ENCODE peak calls at places on chromosome 14, in five cellular contexts. I is astrocyte of the spinal cord, D is DND-41, K is stomach, N is heart left ventricle. L is an unnamed sample.

GRCh38 chr14:100526632-100527031 is 60.6 kb downstream of the BEGAIN start:
- DNase-seq in I (no peak), D (no peak), N (no peak), K (peak; percentile 23), L (no peak)

GRCh38 chr14:74881425-74882102 is at the start of gene DLST:
- DNase-seq in K (peak; percentile 87), N (peak; percentile 91), I (peak; percentile 88), D (peak; percentile 89), L (peak; percentile 94)

GRCh38 chr14:50018236-50019210 is 97.8 kb downstream of the VCPKMT start:
- DNase-seq in K (peak; percentile 73), D (no peak), I (peak; percentile 34), N (peak; percentile 47), L (no peak)

GRCh38 chr14:22570132-22570949 is 18.7 kb downstream of the DAD1 start:
- DNase-seq in K (peak; percentile 79), N (peak; percentile 52), D (peak; percentile 79), I (peak; percentile 81), L (peak; percentile 98)

GRCh38 chr14:89270439-89271227 is 146.4 kb downstream of the FOXN3 start:
- DNase-seq in D (no peak), I (no peak), K (peak; percentile 43), N (no peak), L (peak; percentile 67)

GRCh38 chr14:69288956-69289705 is 29.2 kb downstream of the GALNT16 start:
- DNase-seq in N (peak; percentile 15), D (no peak), I (no peak), K (no peak), L (no peak)

GRCh38 chr14:78933948-78934524 is 763.9 kb downstream of the NRXN3 start:
- DNase-seq in I (peak; percentile 51), K (no peak), D (no peak), N (no peak), L (peak; percentile 45)

GRCh38 chr14:96905825-96906224 is 108.6 kb downstream of the VRK1 start:
- DNase-seq in I (no peak), N (no peak), D (no peak), K (no peak), L (no peak)

GRCh38 chr14:76490735-76491134 is 114.8 kb downstream of the ESRRB start:
- DNase-seq in N (no peak), D (no peak), I (no peak), K (no peak), L (peak; percentile 45)

GRCh38 chr14:83473416-83473815 is 1939.8 kb upstream of the SEL1L start:
- DNase-seq in I (no peak), D (no peak), K (no peak), N (no peak), L (no peak)

GRCh38 chr14:106556665-106557289 is 1030.4 kb downstream of the TMEM121 start:
- DNase-seq in K (peak; percentile 60), D (peak; percentile 89), I (no peak), N (peak; percentile 37), L (peak; percentile 55)

GRCh38 chr14:53947452-53948180 is 9.0 kb downstream of the BMP4 start:
- DNase-seq in N (no peak), I (peak; percentile 60), K (no peak), D (no peak), L (no peak)

GRCh38 chr14:58151701-58152568 is at the start of gene ARMH4:
- DNase-seq in K (peak; percentile 86), D (peak; percentile 87), N (peak; percentile 92), I (peak; percentile 82), L (peak; percentile 80)

DNA sequence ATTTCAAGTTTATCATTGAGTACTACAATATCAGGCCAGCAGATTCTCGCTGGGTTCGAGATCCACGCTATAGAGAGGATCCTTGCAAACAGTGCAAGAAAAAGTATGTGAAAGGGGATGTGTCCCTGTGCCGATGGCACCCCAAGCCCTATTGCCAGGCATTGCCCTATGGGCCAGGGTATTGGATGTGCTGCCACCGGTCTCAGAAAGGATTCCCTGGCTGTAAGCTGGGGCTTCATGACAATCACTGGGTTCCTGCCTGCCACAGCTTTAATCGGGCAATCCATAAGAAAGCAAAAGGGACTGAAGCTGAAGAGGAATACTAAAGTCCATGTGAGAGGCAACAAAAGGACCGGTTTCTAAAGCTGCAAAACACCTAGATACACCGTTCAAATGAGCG is 59.4 kb downstream of the ATG14 start:
- DNase-seq in K (no peak), N (no peak), D (no peak), I (no peak), L (no peak)
- TF ChIP-seq CTCF in K (no peak), N (no peak), D (no peak), I (no peak), L (no peak)

GRCh38 chr14:87457727-87458126 is 535.3 kb downstream of the GALC start:
- DNase-seq in I (no peak), D (no peak), K (no peak), N (no peak), L (peak; percentile 5)
- H3K4me3 ChIP-seq in I (no peak overlapping the region), D (no peak overlapping the region), K (peak overlapping the region; percentile 21), N (no peak overlapping the region), L (peak overlapping the region; percentile 32)

GRCh38 chr14:91417134-91417982 is at the start of gene CCDC88C:
- DNase-seq in D (peak; percentile 77), K (peak; percentile 82), N (peak; percentile 65), I (peak; percentile 23), L (peak; percentile 84)
- TF ChIP-seq CTCF in D (peak; percentile 37), K (no peak), N (peak; percentile 15), I (no peak), L (no peak)

GRCh38 chr14:104558231-104559042 is 21.1 kb upstream of the C14orf180 start:
- DNase-seq in K (no peak), N (peak; percentile 12), I (no peak), D (no peak), L (no peak)

GRCh38 chr14:104557766-104558165 is 21.8 kb upstream of the C14orf180 start:
- DNase-seq in D (no peak), K (no peak), N (peak; percentile 4), I (no peak), L (no peak)

GRCh38 chr14:104559769-104560585 is 19.6 kb upstream of the C14orf180 start:
- DNase-seq in N (peak; percentile 17), D (no peak), K (no peak), I (no peak), L (no peak)

GRCh38 chr14:104560586-104560945 is 19.0 kb upstream of the C14orf180 start:
- DNase-seq in D (no peak), N (peak; percentile 8), K (no peak), I (no peak), L (no peak)

DNA sequence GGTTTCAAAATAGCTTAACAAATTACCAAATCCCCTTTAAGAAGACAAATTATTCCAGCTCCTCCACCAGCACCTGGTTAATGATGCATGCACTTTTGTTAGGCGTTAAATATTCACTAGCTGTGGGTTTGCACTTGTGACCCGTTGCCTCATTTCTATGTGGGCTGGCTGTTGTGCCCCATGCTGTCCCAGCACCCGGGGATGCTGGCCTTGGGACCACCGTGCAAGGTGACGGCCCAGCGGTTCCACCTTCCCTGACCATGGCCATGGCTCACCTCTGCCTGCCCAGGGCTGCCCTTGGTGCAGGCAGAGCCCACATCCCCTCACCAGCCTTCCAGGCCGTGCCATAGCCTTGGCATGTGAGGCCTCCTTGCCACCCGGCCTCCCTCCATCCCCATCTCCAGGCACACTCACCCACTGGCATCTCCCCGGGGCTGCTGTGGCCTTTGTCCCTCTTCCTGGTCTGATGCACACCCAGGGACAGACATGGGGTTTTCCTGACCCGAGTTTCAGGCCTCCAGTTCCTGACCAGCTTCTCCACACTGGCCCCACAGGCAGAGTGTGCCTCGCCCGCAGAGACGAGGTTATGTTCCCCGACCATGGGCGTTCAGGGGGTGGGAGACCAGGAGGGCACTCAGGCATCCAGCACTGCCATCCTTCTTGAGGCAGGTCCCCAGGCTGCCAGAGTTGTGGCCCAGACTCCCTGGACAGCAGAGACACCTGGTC is 20.4 kb upstream of the C14orf180 start:
- DNase-seq in K (no peak), N (peak; percentile 21), D (no peak), I (no peak), L (no peak)
- H3K4me3 ChIP-seq in K (no peak overlapping the region), N (no peak overlapping the region), D (no peak overlapping the region), I (no peak overlapping the region), L (no peak overlapping the region)

DNA sequence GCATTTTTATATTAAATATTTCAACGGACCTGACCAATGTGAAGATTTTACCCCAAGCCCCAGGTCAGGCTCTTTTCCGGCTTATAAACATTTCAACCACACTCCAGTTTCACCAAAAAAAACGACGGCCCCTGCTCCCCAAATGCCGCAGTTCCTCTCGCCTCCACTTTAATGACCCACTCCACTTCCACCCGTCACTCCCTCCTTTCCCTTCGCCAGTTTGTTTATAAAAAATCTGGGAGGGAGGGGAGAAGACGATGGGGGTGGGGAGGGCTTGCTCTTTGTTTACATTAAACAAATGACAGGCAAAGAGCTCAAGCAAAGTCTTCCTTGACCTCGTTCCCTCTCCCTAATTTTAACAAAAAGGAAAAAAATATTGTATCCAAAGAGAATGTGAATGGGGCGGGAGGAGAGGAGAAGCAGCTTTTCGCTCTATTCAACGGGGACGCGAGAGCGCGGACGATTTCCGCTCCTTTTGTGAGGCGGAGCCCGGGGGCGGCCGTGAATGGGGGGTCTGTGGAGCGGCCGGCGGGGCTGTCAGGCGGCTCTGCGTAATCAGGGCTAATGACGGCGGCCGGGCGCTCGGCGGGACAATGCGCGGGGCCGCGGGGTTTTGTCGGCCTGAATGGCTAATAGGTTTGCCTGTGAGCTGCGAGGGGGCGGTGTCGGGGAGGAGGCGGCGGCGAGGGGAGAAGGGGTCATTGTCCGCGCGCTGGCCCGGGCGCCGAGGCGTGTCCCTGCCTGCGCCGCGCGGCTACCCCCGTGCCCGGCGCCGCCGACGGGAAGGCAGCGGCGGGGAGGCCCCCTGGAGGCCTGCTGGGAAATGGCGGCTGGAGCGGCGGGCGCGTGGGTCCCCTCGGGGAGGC is 5.7 kb downstream of the SIX6 start:
- DNase-seq in D (no peak), K (no peak), I (no peak), N (no peak), L (no peak)
- TF ChIP-seq CTCF in D (no peak), K (no peak), I (no peak), N (no peak), L (no peak)

GRCh38 chr14:63545431-63545830 is 2.3 kb upstream of the PPP2R5E start:
- DNase-seq in N (no peak), K (no peak), I (no peak), D (no peak), L (no peak)

GRCh38 chr14:63555572-63555971 is 12.4 kb upstream of the PPP2R5E start:
- DNase-seq in I (no peak), D (no peak), K (no peak), N (no peak), L (no peak)

GRCh38 chr14:63547798-63548335 is 4.7 kb upstream of the PPP2R5E start:
- DNase-seq in D (no peak), I (no peak), N (no peak), K (no peak), L (no peak)

DNA sequence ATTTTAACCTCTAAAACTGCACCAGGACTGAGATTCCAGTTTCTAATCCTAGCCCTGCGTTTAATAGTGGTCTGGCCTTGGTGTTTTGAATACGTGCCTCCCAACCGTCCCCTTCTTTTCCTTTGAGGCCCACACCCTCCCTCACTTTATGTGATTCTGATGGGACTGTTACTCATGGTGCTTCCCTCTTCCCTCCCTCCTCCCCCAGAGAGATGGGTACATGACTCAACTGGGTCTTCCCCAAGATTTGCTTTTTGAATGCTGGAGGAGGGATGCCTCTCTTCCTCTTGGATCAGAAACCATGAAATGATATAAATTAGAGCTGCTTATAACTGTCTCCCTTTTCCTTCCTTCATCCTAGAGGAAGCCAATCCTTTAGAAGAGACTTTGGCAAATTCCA is 8.2 kb upstream of the PPP2R5E start:
- DNase-seq in D (no peak), K (no peak), I (peak; percentile 9), N (no peak), L (no peak)
- H3K4me3 ChIP-seq in D (no peak overlapping the region), K (no peak overlapping the region), I (no peak overlapping the region), N (no peak overlapping the region), L (no peak overlapping the region)

GRCh38 chr14:91175296-91175695 is 61.4 kb downstream of the DGLUCY start:
- DNase-seq in I (no peak), D (no peak), N (no peak), K (no peak), L (no peak)
- TF ChIP-seq CTCF in I (no peak), D (no peak), N (no peak), K (no peak), L (no peak)

GRCh38 chr14:59224341-59224740 is 35.9 kb downstream of the DAAM1 start:
- DNase-seq in D (no peak), K (no peak), I (no peak), N (no peak), L (no peak)
- H3K4me3 ChIP-seq in D (no peak overlapping the region), K (no peak overlapping the region), I (no peak overlapping the region), N (no peak overlapping the region), L (no peak overlapping the region)

L was measured in GM12865.